ENCODE peak calls at places on chromosomes 16 and 17, in eight cellular contexts. One of them, this sample, is unnamed.

GRCh38 chr16:65774350-65774749 is 592.1 kb upstream of the CDH5 start:
- DNase-seq in astrocyte of the spinal cord: no peak
- DNase-seq in BE2C: no peak
- DNase-seq in tibial artery: no peak
- DNase-seq in heart right ventricle: no peak
- DNase-seq in fibroblast of lung: no peak
- DNase-seq in GM12865: no peak
- DNase-seq in neural progenitor cell: no peak
- DNase-seq in this sample: no peak

GRCh38 chr16:64841482-64841881 is 280.4 kb downstream of the CDH11 start:
- DNase-seq in astrocyte of the spinal cord: no peak
- DNase-seq in BE2C: no peak
- DNase-seq in tibial artery: no peak
- DNase-seq in heart right ventricle: no peak
- DNase-seq in fibroblast of lung: no peak
- DNase-seq in GM12865: no peak
- DNase-seq in neural progenitor cell: no peak
- DNase-seq in this sample: no peak

GRCh38 chr16:1917665-1918111 is 527 bp downstream of the HS3ST6 start:
- DNase-seq in astrocyte of the spinal cord: no peak
- DNase-seq in BE2C: no peak
- DNase-seq in tibial artery: no peak
- DNase-seq in heart right ventricle: no peak
- DNase-seq in fibroblast of lung: no peak
- DNase-seq in GM12865: no peak
- DNase-seq in neural progenitor cell: peak
- DNase-seq in this sample: no peak

GRCh38 chr17:45160505-45161287 is 979 bp upstream of the HEXIM2 start:
- DNase-seq in astrocyte of the spinal cord: peak
- DNase-seq in BE2C: peak
- DNase-seq in tibial artery: no peak
- DNase-seq in heart right ventricle: peak
- DNase-seq in fibroblast of lung: peak
- DNase-seq in GM12865: peak
- DNase-seq in neural progenitor cell: peak
- DNase-seq in this sample: no peak

GRCh38 chr16:87970206-87970605 is 19.0 kb downstream of the BANP start:
- DNase-seq in astrocyte of the spinal cord: peak
- DNase-seq in BE2C: no peak
- DNase-seq in tibial artery: no peak
- DNase-seq in heart right ventricle: no peak
- DNase-seq in fibroblast of lung: peak
- DNase-seq in GM12865: no peak
- DNase-seq in neural progenitor cell: no peak
- DNase-seq in this sample: no peak

GRCh38 chr16:51049276-51049675 is 101.8 kb downstream of the SALL1 start:
- DNase-seq in astrocyte of the spinal cord: no peak
- DNase-seq in BE2C: no peak
- DNase-seq in tibial artery: no peak
- DNase-seq in heart right ventricle: no peak
- DNase-seq in fibroblast of lung: peak
- DNase-seq in GM12865: no peak
- DNase-seq in neural progenitor cell: no peak
- DNase-seq in this sample: no peak

GRCh38 chr16:4056161-4057105 is 59.8 kb downstream of the ADCY9 start:
- DNase-seq in astrocyte of the spinal cord: no peak
- DNase-seq in BE2C: no peak
- DNase-seq in tibial artery: no peak
- DNase-seq in heart right ventricle: no peak
- DNase-seq in fibroblast of lung: no peak
- DNase-seq in GM12865: peak
- DNase-seq in neural progenitor cell: no peak
- DNase-seq in this sample: no peak

GRCh38 chr17:11624968-11625367 is 26.7 kb downstream of the DNAH9 start:
- DNase-seq in astrocyte of the spinal cord: no peak
- DNase-seq in BE2C: no peak
- DNase-seq in tibial artery: no peak
- DNase-seq in heart right ventricle: no peak
- DNase-seq in fibroblast of lung: no peak
- DNase-seq in GM12865: no peak
- DNase-seq in neural progenitor cell: no peak
- DNase-seq in this sample: no peak

GRCh38 chr17:37273419-37274051 is 102.2 kb upstream of the C17orf78 start:
- DNase-seq in astrocyte of the spinal cord: peak
- DNase-seq in BE2C: no peak
- DNase-seq in tibial artery: no peak
- DNase-seq in heart right ventricle: no peak
- DNase-seq in fibroblast of lung: peak
- DNase-seq in GM12865: no peak
- DNase-seq in neural progenitor cell: peak
- DNase-seq in this sample: no peak

GRCh38 chr16:55240933-55241332 is 83.1 kb upstream of the IRX6 start:
- DNase-seq in astrocyte of the spinal cord: no peak
- DNase-seq in BE2C: no peak
- DNase-seq in tibial artery: no peak
- DNase-seq in heart right ventricle: no peak
- DNase-seq in fibroblast of lung: no peak
- DNase-seq in GM12865: no peak
- DNase-seq in neural progenitor cell: peak
- DNase-seq in this sample: no peak

GRCh38 chr16:81647527-81647926 is 131.6 kb upstream of the PLCG2 start:
- DNase-seq in astrocyte of the spinal cord: peak
- DNase-seq in BE2C: no peak
- DNase-seq in tibial artery: no peak
- DNase-seq in heart right ventricle: no peak
- DNase-seq in fibroblast of lung: peak
- DNase-seq in GM12865: no peak
- DNase-seq in neural progenitor cell: no peak
- DNase-seq in this sample: no peak

GRCh38 chr16:69798466-69798865 is 36.3 kb downstream of the WWP2 start:
- DNase-seq in astrocyte of the spinal cord: peak
- DNase-seq in BE2C: peak
- DNase-seq in tibial artery: no peak
- DNase-seq in heart right ventricle: peak
- DNase-seq in fibroblast of lung: peak
- DNase-seq in GM12865: no peak
- DNase-seq in neural progenitor cell: peak
- DNase-seq in this sample: no peak

DNA sequence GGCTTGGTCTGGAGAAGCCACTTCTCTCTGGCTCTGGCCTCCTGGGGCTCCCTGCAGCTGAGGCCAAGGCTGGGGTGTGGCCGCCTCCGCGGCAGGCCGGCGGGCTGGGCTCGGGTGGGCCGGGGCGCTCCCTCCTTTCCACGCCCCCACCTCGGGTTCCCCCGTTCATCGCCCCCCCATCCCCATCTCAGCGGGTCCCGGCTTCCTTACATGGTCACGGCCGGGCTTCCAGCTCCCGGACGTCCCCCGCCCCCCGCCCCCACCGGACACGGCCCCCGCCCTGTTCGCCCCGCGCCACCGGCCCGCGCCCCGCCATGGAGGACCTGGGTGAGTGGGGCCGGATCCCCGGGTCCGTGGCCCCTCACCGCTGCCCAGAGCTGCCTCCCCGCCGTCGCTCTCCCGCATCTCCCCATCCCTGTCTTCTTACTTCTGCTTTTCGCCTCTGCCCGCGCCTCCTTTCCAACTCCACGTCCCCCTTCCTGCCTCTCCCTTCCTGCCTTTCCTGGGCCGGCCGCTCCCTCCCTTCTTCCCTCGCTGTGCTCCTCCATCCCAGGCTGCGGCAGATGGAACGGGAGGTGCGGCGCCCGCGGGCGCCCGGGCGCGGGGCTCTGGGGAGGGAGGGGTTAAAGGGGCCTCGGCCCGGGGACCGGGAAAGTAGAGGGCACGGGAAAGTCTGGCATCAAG is at the start of gene TGFB1I1:
- DNase-seq in astrocyte of the spinal cord: peak
- DNase-seq in BE2C: peak
- DNase-seq in tibial artery: peak
- DNase-seq in heart right ventricle: peak
- DNase-seq in fibroblast of lung: peak
- DNase-seq in GM12865: no peak
- DNase-seq in neural progenitor cell: peak
- DNase-seq in this sample: no peak
- H3K4me3 ChIP-seq in astrocyte of the spinal cord: peak
- H3K4me3 ChIP-seq in BE2C: peak
- H3K4me3 ChIP-seq in tibial artery: peak
- H3K4me3 ChIP-seq in heart right ventricle: peak
- H3K4me3 ChIP-seq in fibroblast of lung: peak
- H3K4me3 ChIP-seq in GM12865: no peak
- H3K4me3 ChIP-seq in neural progenitor cell: peak
- H3K4me3 ChIP-seq in this sample: peak

GRCh38 chr17:43328650-43329049 is 70.1 kb upstream of the ARL4D start:
- DNase-seq in astrocyte of the spinal cord: no peak
- DNase-seq in BE2C: no peak
- DNase-seq in tibial artery: no peak
- DNase-seq in heart right ventricle: no peak
- DNase-seq in fibroblast of lung: no peak
- DNase-seq in GM12865: no peak
- DNase-seq in neural progenitor cell: no peak
- DNase-seq in this sample: no peak

GRCh38 chr17:43326490-43327275 is 72.1 kb upstream of the ARL4D start:
- DNase-seq in astrocyte of the spinal cord: no peak
- DNase-seq in BE2C: no peak
- DNase-seq in tibial artery: no peak
- DNase-seq in heart right ventricle: no peak
- DNase-seq in fibroblast of lung: no peak
- DNase-seq in GM12865: no peak
- DNase-seq in neural progenitor cell: no peak
- DNase-seq in this sample: no peak

GRCh38 chr17:43327421-43327820 is 71.4 kb upstream of the ARL4D start:
- DNase-seq in astrocyte of the spinal cord: peak
- DNase-seq in BE2C: no peak
- DNase-seq in tibial artery: no peak
- DNase-seq in heart right ventricle: no peak
- DNase-seq in fibroblast of lung: peak
- DNase-seq in GM12865: no peak
- DNase-seq in neural progenitor cell: no peak
- DNase-seq in this sample: peak

GRCh38 chr17:43327834-43328420 is 70.9 kb upstream of the ARL4D start:
- DNase-seq in astrocyte of the spinal cord: no peak
- DNase-seq in BE2C: no peak
- DNase-seq in tibial artery: no peak
- DNase-seq in heart right ventricle: no peak
- DNase-seq in fibroblast of lung: no peak
- DNase-seq in GM12865: no peak
- DNase-seq in neural progenitor cell: no peak
- DNase-seq in this sample: no peak

DNA sequence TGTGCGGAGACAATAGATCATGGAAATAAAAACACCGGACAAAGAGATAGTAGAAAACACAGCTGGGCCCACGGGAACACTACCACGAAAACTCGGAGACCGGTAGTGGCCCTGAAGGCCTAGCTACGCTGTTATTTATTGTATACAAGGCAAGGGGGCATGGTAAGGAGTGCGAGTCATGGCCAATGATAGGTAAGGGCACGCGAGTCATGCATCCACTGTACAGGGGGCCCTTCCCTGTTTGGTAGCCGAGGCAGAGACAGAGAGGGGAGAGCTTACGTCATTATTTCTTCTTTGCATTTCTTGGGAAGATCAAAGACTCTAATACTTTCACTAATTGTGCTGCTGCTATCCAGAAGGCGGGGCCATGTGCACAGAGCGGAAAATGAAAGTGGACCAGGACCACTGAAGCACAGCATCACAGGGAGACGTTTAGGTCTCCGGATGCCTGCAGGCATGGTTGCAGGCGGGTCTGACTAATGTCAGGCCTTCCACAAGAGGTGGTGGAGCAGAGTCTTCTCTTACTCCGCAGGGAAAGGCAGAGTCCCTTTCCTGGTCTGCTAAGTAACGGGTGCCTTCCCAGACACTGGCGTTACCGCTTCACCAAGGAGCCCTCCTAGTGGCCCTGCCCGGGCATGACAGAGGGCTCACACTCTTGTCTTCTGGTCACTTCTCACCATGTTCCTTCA is 74.4 kb upstream of the ARL4D start:
- DNase-seq in astrocyte of the spinal cord: no peak
- DNase-seq in BE2C: peak
- DNase-seq in tibial artery: no peak
- DNase-seq in heart right ventricle: no peak
- DNase-seq in fibroblast of lung: no peak
- DNase-seq in GM12865: peak
- DNase-seq in neural progenitor cell: peak
- DNase-seq in this sample: no peak
- H3K4me3 ChIP-seq in astrocyte of the spinal cord: no peak
- H3K4me3 ChIP-seq in BE2C: peak
- H3K4me3 ChIP-seq in tibial artery: no peak
- H3K4me3 ChIP-seq in heart right ventricle: no peak
- H3K4me3 ChIP-seq in fibroblast of lung: no peak
- H3K4me3 ChIP-seq in GM12865: no peak
- H3K4me3 ChIP-seq in neural progenitor cell: no peak
- H3K4me3 ChIP-seq in this sample: no peak

GRCh38 chr17:50594931-50595330 is 34.4 kb downstream of the CACNA1G start:
- DNase-seq in astrocyte of the spinal cord: no peak
- DNase-seq in BE2C: no peak
- DNase-seq in tibial artery: no peak
- DNase-seq in heart right ventricle: no peak
- DNase-seq in fibroblast of lung: no peak
- DNase-seq in GM12865: no peak
- DNase-seq in neural progenitor cell: no peak
- DNase-seq in this sample: no peak
- H3K4me3 ChIP-seq in astrocyte of the spinal cord: no peak
- H3K4me3 ChIP-seq in BE2C: no peak
- H3K4me3 ChIP-seq in tibial artery: no peak
- H3K4me3 ChIP-seq in heart right ventricle: no peak
- H3K4me3 ChIP-seq in fibroblast of lung: no peak
- H3K4me3 ChIP-seq in GM12865: no peak
- H3K4me3 ChIP-seq in neural progenitor cell: no peak
- H3K4me3 ChIP-seq in this sample: no peak

GRCh38 chr17:64398330-64398729 is 7.7 kb upstream of the PECAM1 start:
- DNase-seq in astrocyte of the spinal cord: no peak
- DNase-seq in BE2C: no peak
- DNase-seq in tibial artery: no peak
- DNase-seq in heart right ventricle: no peak
- DNase-seq in fibroblast of lung: no peak
- DNase-seq in GM12865: no peak
- DNase-seq in neural progenitor cell: no peak
- DNase-seq in this sample: no peak
- H3K4me3 ChIP-seq in astrocyte of the spinal cord: no peak
- H3K4me3 ChIP-seq in BE2C: no peak
- H3K4me3 ChIP-seq in tibial artery: no peak
- H3K4me3 ChIP-seq in heart right ventricle: no peak
- H3K4me3 ChIP-seq in fibroblast of lung: no peak
- H3K4me3 ChIP-seq in GM12865: no peak
- H3K4me3 ChIP-seq in neural progenitor cell: no peak
- H3K4me3 ChIP-seq in this sample: no peak

GRCh38 chr17:41649923-41650519 is 25.6 kb upstream of the KRT17 start:
- DNase-seq in astrocyte of the spinal cord: no peak
- DNase-seq in BE2C: no peak
- DNase-seq in tibial artery: no peak
- DNase-seq in heart right ventricle: no peak
- DNase-seq in fibroblast of lung: no peak
- DNase-seq in GM12865: no peak
- DNase-seq in neural progenitor cell: no peak
- DNase-seq in this sample: no peak
- H3K4me3 ChIP-seq in astrocyte of the spinal cord: no peak
- H3K4me3 ChIP-seq in BE2C: no peak
- H3K4me3 ChIP-seq in tibial artery: no peak
- H3K4me3 ChIP-seq in heart right ventricle: no peak
- H3K4me3 ChIP-seq in fibroblast of lung: no peak
- H3K4me3 ChIP-seq in GM12865: no peak
- H3K4me3 ChIP-seq in neural progenitor cell: no peak
- H3K4me3 ChIP-seq in this sample: no peak

This sample was measured in skeletal muscle cell.